ENCODE peak calls at places on chromosomes 4 and X, in six cellular contexts. One of them, this sample, is unnamed.

GRCh38 chr4:7195546-7196282 is 3.4 kb downstream of the SORCS2 start:
- DNase-seq in transverse colon: no peak
- DNase-seq in neuronal stem cell: no peak
- DNase-seq in psoas muscle: no peak
- DNase-seq in CD4-positive, alpha-beta memory T cell: no peak
- DNase-seq in endodermal cell: peak; percentile 36
- DNase-seq in this sample: no peak

GRCh38 chr4:149292422-149293055 is 523.1 kb downstream of the IQCM start:
- DNase-seq in transverse colon: no peak
- DNase-seq in neuronal stem cell: no peak
- DNase-seq in psoas muscle: no peak
- DNase-seq in CD4-positive, alpha-beta memory T cell: no peak
- DNase-seq in endodermal cell: no peak
- DNase-seq in this sample: peak; percentile 18

GRCh38 chr4:148344382-148344781 is 97.8 kb downstream of the NR3C2 start:
- DNase-seq in transverse colon: no peak
- DNase-seq in neuronal stem cell: no peak
- DNase-seq in psoas muscle: no peak
- DNase-seq in CD4-positive, alpha-beta memory T cell: no peak
- DNase-seq in endodermal cell: no peak
- DNase-seq in this sample: no peak

GRCh38 chr4:83855044-83855443 is 319.1 kb downstream of the GPAT3 start:
- DNase-seq in transverse colon: no peak
- DNase-seq in neuronal stem cell: no peak
- DNase-seq in psoas muscle: no peak
- DNase-seq in CD4-positive, alpha-beta memory T cell: no peak
- DNase-seq in endodermal cell: no peak
- DNase-seq in this sample: peak; percentile 89

GRCh38 chr4:134687646-134688628 is 486.3 kb upstream of the PABPC4L start:
- DNase-seq in transverse colon: no peak
- DNase-seq in neuronal stem cell: no peak
- DNase-seq in psoas muscle: no peak
- DNase-seq in CD4-positive, alpha-beta memory T cell: no peak
- DNase-seq in endodermal cell: no peak
- DNase-seq in this sample: no peak

GRCh38 chr4:159060161-159060560 is 42.7 kb upstream of the RAPGEF2 start:
- DNase-seq in transverse colon: no peak
- DNase-seq in neuronal stem cell: no peak
- DNase-seq in psoas muscle: no peak
- DNase-seq in CD4-positive, alpha-beta memory T cell: no peak
- DNase-seq in endodermal cell: no peak
- DNase-seq in this sample: no peak

GRCh38 chr4:95636061-95636460 is 87.3 kb upstream of the UNC5C start:
- DNase-seq in transverse colon: no peak
- DNase-seq in neuronal stem cell: no peak
- DNase-seq in psoas muscle: no peak
- DNase-seq in CD4-positive, alpha-beta memory T cell: no peak
- DNase-seq in endodermal cell: no peak
- DNase-seq in this sample: no peak

GRCh38 chrX:38519651-38520050 is 41.7 kb upstream of the TSPAN7 start:
- DNase-seq in transverse colon: no peak
- DNase-seq in neuronal stem cell: no peak
- DNase-seq in psoas muscle: no peak
- DNase-seq in CD4-positive, alpha-beta memory T cell: no peak
- DNase-seq in endodermal cell: no peak
- DNase-seq in this sample: no peak

GRCh38 chrX:31224321-31225012 is 152.6 kb upstream of the FTHL17 start:
- DNase-seq in transverse colon: no peak
- DNase-seq in neuronal stem cell: no peak
- DNase-seq in psoas muscle: no peak
- DNase-seq in CD4-positive, alpha-beta memory T cell: no peak
- DNase-seq in endodermal cell: no peak
- DNase-seq in this sample: no peak

GRCh38 chr4:142727152-142727551 is 118.9 kb downstream of the INPP4B start:
- DNase-seq in transverse colon: no peak
- DNase-seq in neuronal stem cell: no peak
- DNase-seq in psoas muscle: no peak
- DNase-seq in CD4-positive, alpha-beta memory T cell: no peak
- DNase-seq in endodermal cell: no peak
- DNase-seq in this sample: no peak

GRCh38 chr4:137700072-137700471 is 167.8 kb upstream of the PCDH18 start:
- DNase-seq in transverse colon: no peak
- DNase-seq in neuronal stem cell: no peak
- DNase-seq in psoas muscle: no peak
- DNase-seq in CD4-positive, alpha-beta memory T cell: no peak
- DNase-seq in endodermal cell: no peak
- DNase-seq in this sample: no peak

GRCh38 chr4:82833696-82834313 is 35.2 kb upstream of the SCD5 start:
- DNase-seq in transverse colon: peak; percentile 27
- DNase-seq in neuronal stem cell: no peak
- DNase-seq in psoas muscle: no peak
- DNase-seq in CD4-positive, alpha-beta memory T cell: no peak
- DNase-seq in endodermal cell: no peak
- DNase-seq in this sample: no peak

GRCh38 chrX:24465524-24465850 is 401 bp downstream of the PDK3 start:
- DNase-seq in transverse colon: no peak
- DNase-seq in neuronal stem cell: no peak
- DNase-seq in psoas muscle: no peak
- DNase-seq in CD4-positive, alpha-beta memory T cell: no peak
- DNase-seq in endodermal cell: no peak
- DNase-seq in this sample: peak; percentile 7

GRCh38 chrX:16958356-16958755 is 11.9 kb downstream of the REPS2 start:
- DNase-seq in transverse colon: no peak
- DNase-seq in neuronal stem cell: no peak
- DNase-seq in psoas muscle: no peak
- DNase-seq in CD4-positive, alpha-beta memory T cell: no peak
- DNase-seq in endodermal cell: peak; percentile 63
- DNase-seq in this sample: no peak

GRCh38 chr4:127134490-127134889 is 498.3 kb upstream of the INTU start:
- DNase-seq in transverse colon: no peak
- DNase-seq in neuronal stem cell: no peak
- DNase-seq in psoas muscle: no peak
- DNase-seq in CD4-positive, alpha-beta memory T cell: no peak
- DNase-seq in endodermal cell: no peak
- DNase-seq in this sample: no peak

GRCh38 chrX:136268051-136269048 is 17.1 kb upstream of the MAP7D3 start:
- DNase-seq in transverse colon: peak; percentile 32
- DNase-seq in neuronal stem cell: no peak
- DNase-seq in psoas muscle: no peak
- DNase-seq in CD4-positive, alpha-beta memory T cell: peak; percentile 54
- DNase-seq in endodermal cell: peak; percentile 68
- DNase-seq in this sample: peak; percentile 39

GRCh38 chr4:31539279-31540074 is 819.3 kb downstream of the PCDH7 start:
- DNase-seq in transverse colon: no peak
- DNase-seq in neuronal stem cell: no peak
- DNase-seq in psoas muscle: peak; percentile 40
- DNase-seq in CD4-positive, alpha-beta memory T cell: no peak
- DNase-seq in endodermal cell: no peak
- DNase-seq in this sample: no peak

GRCh38 chr4:117941611-117942010 is 92.7 kb upstream of the NDST3 start:
- DNase-seq in transverse colon: no peak
- DNase-seq in neuronal stem cell: peak; percentile 27
- DNase-seq in psoas muscle: no peak
- DNase-seq in CD4-positive, alpha-beta memory T cell: no peak
- DNase-seq in endodermal cell: peak; percentile 63
- DNase-seq in this sample: no peak

GRCh38 chrX:129738466-129739308 is at the start of gene XPNPEP2:
- DNase-seq in transverse colon: no peak
- DNase-seq in neuronal stem cell: no peak
- DNase-seq in psoas muscle: no peak
- DNase-seq in CD4-positive, alpha-beta memory T cell: no peak
- DNase-seq in endodermal cell: peak; percentile 59
- DNase-seq in this sample: no peak

GRCh38 chr4:137635596-137635995 is 103.3 kb upstream of the PCDH18 start:
- DNase-seq in transverse colon: no peak
- DNase-seq in neuronal stem cell: no peak
- DNase-seq in psoas muscle: no peak
- DNase-seq in CD4-positive, alpha-beta memory T cell: no peak
- DNase-seq in endodermal cell: no peak
- DNase-seq in this sample: peak; percentile 75

GRCh38 chrX:1945879-1946278 is 331.0 kb downstream of the ASMT start:
- DNase-seq in transverse colon: no peak
- DNase-seq in neuronal stem cell: no peak
- DNase-seq in psoas muscle: no peak
- DNase-seq in CD4-positive, alpha-beta memory T cell: no peak
- DNase-seq in endodermal cell: no peak
- DNase-seq in this sample: no peak

GRCh38 chrX:52139545-52139895 is 45.2 kb upstream of the MAGED4 start:
- DNase-seq in transverse colon: no peak
- DNase-seq in neuronal stem cell: no peak
- DNase-seq in psoas muscle: no peak
- DNase-seq in CD4-positive, alpha-beta memory T cell: no peak
- DNase-seq in endodermal cell: no peak
- DNase-seq in this sample: no peak

GRCh38 chr4:69589884-69590283 is 49.6 kb downstream of the UGT2A2 start:
- DNase-seq in transverse colon: no peak
- DNase-seq in neuronal stem cell: no peak
- DNase-seq in psoas muscle: no peak
- DNase-seq in CD4-positive, alpha-beta memory T cell: no peak
- DNase-seq in endodermal cell: no peak
- DNase-seq in this sample: no peak

GRCh38 chr4:67700119-67700873 is 659 bp downstream of the UBA6 start:
- DNase-seq in transverse colon: no peak
- DNase-seq in neuronal stem cell: no peak
- DNase-seq in psoas muscle: no peak
- DNase-seq in CD4-positive, alpha-beta memory T cell: peak; percentile 28
- DNase-seq in endodermal cell: no peak
- DNase-seq in this sample: peak; percentile 17

GRCh38 chrX:13059676-13060499 is 15.5 kb upstream of the FAM9C start:
- DNase-seq in transverse colon: no peak
- DNase-seq in neuronal stem cell: no peak
- DNase-seq in psoas muscle: no peak
- DNase-seq in CD4-positive, alpha-beta memory T cell: no peak
- DNase-seq in endodermal cell: no peak
- DNase-seq in this sample: no peak

GRCh38 chrX:119826399-119826959 is 26.3 kb downstream of the UPF3B start:
- DNase-seq in transverse colon: no peak
- DNase-seq in neuronal stem cell: no peak
- DNase-seq in psoas muscle: no peak
- DNase-seq in CD4-positive, alpha-beta memory T cell: no peak
- DNase-seq in endodermal cell: no peak
- DNase-seq in this sample: no peak

GRCh38 chrX:31209005-31209612 is 137.3 kb upstream of the FTHL17 start:
- DNase-seq in transverse colon: no peak
- DNase-seq in neuronal stem cell: no peak
- DNase-seq in psoas muscle: no peak
- DNase-seq in CD4-positive, alpha-beta memory T cell: no peak
- DNase-seq in endodermal cell: no peak
- DNase-seq in this sample: no peak

GRCh38 chr4:119136541-119136940 is 909 bp downstream of the MYOZ2 start:
- DNase-seq in transverse colon: no peak
- DNase-seq in neuronal stem cell: no peak
- DNase-seq in psoas muscle: no peak
- DNase-seq in CD4-positive, alpha-beta memory T cell: no peak
- DNase-seq in endodermal cell: no peak
- DNase-seq in this sample: peak; percentile 58
- H3K4me3 ChIP-seq in transverse colon: no peak overlapping the region
- H3K4me3 ChIP-seq in neuronal stem cell: no peak overlapping the region
- H3K4me3 ChIP-seq in psoas muscle: peak overlapping the region; percentile 50
- H3K4me3 ChIP-seq in CD4-positive, alpha-beta memory T cell: no peak overlapping the region
- H3K4me3 ChIP-seq in endodermal cell: no peak overlapping the region
- H3K4me3 ChIP-seq in this sample: peak overlapping the region; percentile 22

DNA sequence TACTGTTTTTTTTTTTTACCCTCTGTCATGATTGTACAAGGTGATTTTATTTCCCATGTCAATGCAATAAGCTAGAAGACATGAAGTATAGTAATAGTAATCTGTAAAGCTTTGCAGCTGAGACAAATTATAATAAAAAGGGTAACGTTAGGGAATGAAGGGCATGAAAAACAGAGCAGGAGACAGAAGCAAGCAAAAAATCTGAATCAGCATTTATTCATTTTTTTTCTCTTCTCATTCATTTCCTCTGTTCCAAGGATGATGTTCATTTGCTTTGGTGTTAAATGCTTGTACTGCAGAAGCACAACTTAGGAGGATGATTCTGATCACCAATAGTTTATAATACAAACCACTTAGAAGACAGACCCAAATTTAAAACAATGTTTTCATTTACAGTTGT is 64.3 kb downstream of the CCKAR start:
- DNase-seq in transverse colon: no peak
- DNase-seq in neuronal stem cell: no peak
- DNase-seq in psoas muscle: no peak
- DNase-seq in CD4-positive, alpha-beta memory T cell: no peak
- DNase-seq in endodermal cell: no peak
- DNase-seq in this sample: no peak
- H3K36me3 ChIP-seq in transverse colon: peaks cover 40% of the 10 kb centered on the region
- H3K36me3 ChIP-seq in neuronal stem cell: peaks cover 19% of the 10 kb centered on the region
- H3K36me3 ChIP-seq in psoas muscle: peaks cover 65% of the 10 kb centered on the region
- H3K36me3 ChIP-seq in CD4-positive, alpha-beta memory T cell: peaks cover 25% of the 10 kb centered on the region
- H3K36me3 ChIP-seq in endodermal cell: peaks cover 74% of the 10 kb centered on the region
- H3K36me3 ChIP-seq in this sample: peaks cover 29% of the 10 kb centered on the region

DNA sequence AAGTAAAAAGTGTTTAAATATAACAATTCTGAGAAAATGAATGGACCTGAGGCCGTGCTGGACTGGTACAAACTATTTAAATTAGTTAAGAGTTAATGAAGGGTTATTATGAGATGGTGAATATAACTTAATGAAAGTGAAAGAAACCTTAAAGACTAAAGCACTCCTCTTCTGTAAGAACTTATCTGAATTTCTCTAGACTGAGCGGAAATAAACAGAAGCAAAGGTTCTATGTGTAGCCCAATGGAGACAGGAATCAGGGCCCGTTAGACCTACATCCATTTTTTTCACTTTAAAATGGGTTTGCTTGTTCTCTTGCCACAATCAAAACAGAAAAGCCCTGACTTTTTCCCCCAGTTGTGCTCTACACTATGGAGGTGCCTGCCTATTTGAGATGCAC is 14.9 kb downstream of the AMMECR1 start:
- DNase-seq in transverse colon: no peak
- DNase-seq in neuronal stem cell: no peak
- DNase-seq in psoas muscle: no peak
- DNase-seq in CD4-positive, alpha-beta memory T cell: no peak
- DNase-seq in endodermal cell: no peak
- DNase-seq in this sample: no peak
- H3K27ac ChIP-seq in transverse colon: no peak overlapping the region
- H3K27ac ChIP-seq in neuronal stem cell: no peak overlapping the region
- H3K27ac ChIP-seq in psoas muscle: no peak overlapping the region
- H3K27ac ChIP-seq in CD4-positive, alpha-beta memory T cell: no peak overlapping the region
- H3K27ac ChIP-seq in endodermal cell: no peak overlapping the region
- H3K27ac ChIP-seq in this sample: no peak overlapping the region

GRCh38 chr4:21949073-21949457 is 493 bp upstream of the KCNIP4 start:
- DNase-seq in transverse colon: peak; percentile 13
- DNase-seq in neuronal stem cell: peak; percentile 14
- DNase-seq in psoas muscle: no peak
- DNase-seq in CD4-positive, alpha-beta memory T cell: no peak
- DNase-seq in endodermal cell: no peak
- DNase-seq in this sample: peak; percentile 17

GRCh38 chr4:21952549-21952948 is 4.0 kb upstream of the KCNIP4 start:
- DNase-seq in transverse colon: no peak
- DNase-seq in neuronal stem cell: no peak
- DNase-seq in psoas muscle: no peak
- DNase-seq in CD4-positive, alpha-beta memory T cell: no peak
- DNase-seq in endodermal cell: no peak
- DNase-seq in this sample: no peak

GRCh38 chr4:21947768-21948346 is 715 bp downstream of the KCNIP4 start:
- DNase-seq in transverse colon: no peak
- DNase-seq in neuronal stem cell: no peak
- DNase-seq in psoas muscle: no peak
- DNase-seq in CD4-positive, alpha-beta memory T cell: no peak
- DNase-seq in endodermal cell: no peak
- DNase-seq in this sample: no peak

GRCh38 chr4:21946858-21947257 is 1.7 kb downstream of the KCNIP4 start:
- DNase-seq in transverse colon: no peak
- DNase-seq in neuronal stem cell: no peak
- DNase-seq in psoas muscle: no peak
- DNase-seq in CD4-positive, alpha-beta memory T cell: no peak
- DNase-seq in endodermal cell: no peak
- DNase-seq in this sample: no peak

GRCh38 chr4:21948347-21949072 is at the start of gene KCNIP4:
- DNase-seq in transverse colon: peak; percentile 10
- DNase-seq in neuronal stem cell: peak; percentile 63
- DNase-seq in psoas muscle: peak; percentile 45
- DNase-seq in CD4-positive, alpha-beta memory T cell: no peak
- DNase-seq in endodermal cell: peak; percentile 86
- DNase-seq in this sample: peak; percentile 68
- H3K4me3 ChIP-seq in transverse colon: peak within 1 kb of the TSS; percentile 25
- H3K4me3 ChIP-seq in neuronal stem cell: peak within 1 kb of the TSS; percentile 42
- H3K4me3 ChIP-seq in psoas muscle: peak within 1 kb of the TSS; percentile 39
- H3K4me3 ChIP-seq in CD4-positive, alpha-beta memory T cell: no peak within 1 kb of the TSS
- H3K4me3 ChIP-seq in endodermal cell: peak within 1 kb of the TSS; percentile 80
- H3K4me3 ChIP-seq in this sample: peak within 1 kb of the TSS; percentile 62

This sample was measured in cardiac muscle cell.